ENCODE peak calls at places on chromosomes 1 and 21, in eight cellular contexts. One of them, this sample, is unnamed. For H3K9me3, the result is how much of the 10 kb centered on the place peaks cover.

GRCh38 chr1:71049951-71050598 is 2.5 kb upstream of the PTGER3 start:
- DNase-seq in OCI-LY7: peak
- DNase-seq in body of pancreas: peak
- DNase-seq in transverse colon: no peak
- DNase-seq in keratinocyte: peak
- DNase-seq in AG04450: peak
- DNase-seq in ascending aorta: no peak
- DNase-seq in neural progenitor cell: peak
- DNase-seq in this sample: peak

GRCh38 chr1:39076799-39077148 is 50.6 kb downstream of the NDUFS5 start:
- DNase-seq in OCI-LY7: no peak
- DNase-seq in body of pancreas: no peak
- DNase-seq in transverse colon: no peak
- DNase-seq in keratinocyte: no peak
- DNase-seq in AG04450: no peak
- DNase-seq in ascending aorta: no peak
- DNase-seq in neural progenitor cell: no peak
- DNase-seq in this sample: no peak

GRCh38 chr1:113941245-113941559 is 12.1 kb downstream of the HIPK1 start:
- DNase-seq in OCI-LY7: peak
- DNase-seq in body of pancreas: no peak
- DNase-seq in transverse colon: no peak
- DNase-seq in keratinocyte: no peak
- DNase-seq in AG04450: no peak
- DNase-seq in ascending aorta: no peak
- DNase-seq in neural progenitor cell: no peak
- DNase-seq in this sample: no peak

GRCh38 chr1:228976316-228976715 is 241.0 kb downstream of the RHOU start:
- DNase-seq in OCI-LY7: no peak
- DNase-seq in body of pancreas: no peak
- DNase-seq in transverse colon: no peak
- DNase-seq in keratinocyte: no peak
- DNase-seq in AG04450: no peak
- DNase-seq in ascending aorta: no peak
- DNase-seq in neural progenitor cell: no peak
- DNase-seq in this sample: no peak

GRCh38 chr1:33758698-33759097 is 105.2 kb upstream of the HMGB4 start:
- DNase-seq in OCI-LY7: no peak
- DNase-seq in body of pancreas: peak
- DNase-seq in transverse colon: no peak
- DNase-seq in keratinocyte: no peak
- DNase-seq in AG04450: peak
- DNase-seq in ascending aorta: peak
- DNase-seq in neural progenitor cell: no peak
- DNase-seq in this sample: peak

GRCh38 chr21:35154788-35155187 is 105.7 kb upstream of the RUNX1 start:
- DNase-seq in OCI-LY7: no peak
- DNase-seq in body of pancreas: no peak
- DNase-seq in transverse colon: no peak
- DNase-seq in keratinocyte: no peak
- DNase-seq in AG04450: no peak
- DNase-seq in ascending aorta: no peak
- DNase-seq in neural progenitor cell: no peak
- DNase-seq in this sample: no peak

GRCh38 chr1:32757213-32757895 is 54.8 kb upstream of the SYNC start:
- DNase-seq in OCI-LY7: no peak
- DNase-seq in body of pancreas: no peak
- DNase-seq in transverse colon: peak
- DNase-seq in keratinocyte: no peak
- DNase-seq in AG04450: no peak
- DNase-seq in ascending aorta: no peak
- DNase-seq in neural progenitor cell: no peak
- DNase-seq in this sample: no peak

GRCh38 chr21:36260030-36260787 is 59.8 kb upstream of the MORC3 start:
- DNase-seq in OCI-LY7: peak
- DNase-seq in body of pancreas: peak
- DNase-seq in transverse colon: peak
- DNase-seq in keratinocyte: no peak
- DNase-seq in AG04450: peak
- DNase-seq in ascending aorta: peak
- DNase-seq in neural progenitor cell: peak
- DNase-seq in this sample: no peak

GRCh38 chr21:26332873-26333272 is 162.3 kb upstream of the APP start:
- DNase-seq in OCI-LY7: no peak
- DNase-seq in body of pancreas: no peak
- DNase-seq in transverse colon: no peak
- DNase-seq in keratinocyte: peak
- DNase-seq in AG04450: no peak
- DNase-seq in ascending aorta: no peak
- DNase-seq in neural progenitor cell: no peak
- DNase-seq in this sample: no peak

GRCh38 chr1:204188959-204189639 is 7.2 kb downstream of the KISS1 start:
- DNase-seq in OCI-LY7: no peak
- DNase-seq in body of pancreas: no peak
- DNase-seq in transverse colon: no peak
- DNase-seq in keratinocyte: no peak
- DNase-seq in AG04450: no peak
- DNase-seq in ascending aorta: no peak
- DNase-seq in neural progenitor cell: no peak
- DNase-seq in this sample: no peak

GRCh38 chr1:85387781-85388180 is 77.2 kb downstream of the DDAH1 start:
- DNase-seq in OCI-LY7: no peak
- DNase-seq in body of pancreas: no peak
- DNase-seq in transverse colon: no peak
- DNase-seq in keratinocyte: no peak
- DNase-seq in AG04450: no peak
- DNase-seq in ascending aorta: no peak
- DNase-seq in neural progenitor cell: no peak
- DNase-seq in this sample: no peak

GRCh38 chr21:21345296-21345695 is 347.1 kb downstream of the NCAM2 start:
- DNase-seq in OCI-LY7: no peak
- DNase-seq in body of pancreas: no peak
- DNase-seq in transverse colon: no peak
- DNase-seq in keratinocyte: no peak
- DNase-seq in AG04450: no peak
- DNase-seq in ascending aorta: no peak
- DNase-seq in neural progenitor cell: no peak
- DNase-seq in this sample: no peak

GRCh38 chr1:28737245-28738137 is 751 bp downstream of the YTHDF2 start:
- DNase-seq in OCI-LY7: peak
- DNase-seq in body of pancreas: peak
- DNase-seq in transverse colon: peak
- DNase-seq in keratinocyte: no peak
- DNase-seq in AG04450: no peak
- DNase-seq in ascending aorta: no peak
- DNase-seq in neural progenitor cell: peak
- DNase-seq in this sample: no peak

GRCh38 chr1:22717038-22717758 is 6.6 kb downstream of the EPHB2 start:
- DNase-seq in OCI-LY7: no peak
- DNase-seq in body of pancreas: peak
- DNase-seq in transverse colon: peak
- DNase-seq in keratinocyte: no peak
- DNase-seq in AG04450: no peak
- DNase-seq in ascending aorta: no peak
- DNase-seq in neural progenitor cell: peak
- DNase-seq in this sample: no peak

GRCh38 chr21:35882791-35883240 is 177.5 kb downstream of the SETD4 start:
- DNase-seq in OCI-LY7: no peak
- DNase-seq in body of pancreas: peak
- DNase-seq in transverse colon: no peak
- DNase-seq in keratinocyte: no peak
- DNase-seq in AG04450: no peak
- DNase-seq in ascending aorta: no peak
- DNase-seq in neural progenitor cell: no peak
- DNase-seq in this sample: peak

GRCh38 chr21:36150192-36150711 is 6.4 kb upstream of the DOP1B start:
- DNase-seq in OCI-LY7: peak
- DNase-seq in body of pancreas: peak
- DNase-seq in transverse colon: no peak
- DNase-seq in keratinocyte: no peak
- DNase-seq in AG04450: no peak
- DNase-seq in ascending aorta: no peak
- DNase-seq in neural progenitor cell: no peak
- DNase-seq in this sample: no peak

GRCh38 chr1:196557797-196558196 is 50.4 kb downstream of the KCNT2 start:
- DNase-seq in OCI-LY7: no peak
- DNase-seq in body of pancreas: no peak
- DNase-seq in transverse colon: no peak
- DNase-seq in keratinocyte: no peak
- DNase-seq in AG04450: no peak
- DNase-seq in ascending aorta: no peak
- DNase-seq in neural progenitor cell: no peak
- DNase-seq in this sample: no peak

GRCh38 chr1:31739281-31739853 is 24.8 kb downstream of the ADGRB2 start:
- DNase-seq in OCI-LY7: peak
- DNase-seq in body of pancreas: no peak
- DNase-seq in transverse colon: peak
- DNase-seq in keratinocyte: peak
- DNase-seq in AG04450: no peak
- DNase-seq in ascending aorta: no peak
- DNase-seq in neural progenitor cell: peak
- DNase-seq in this sample: no peak

GRCh38 chr1:229456016-229456415 is 22.1 kb upstream of the ACTA1 start:
- DNase-seq in OCI-LY7: no peak
- DNase-seq in body of pancreas: no peak
- DNase-seq in transverse colon: no peak
- DNase-seq in keratinocyte: no peak
- DNase-seq in AG04450: no peak
- DNase-seq in ascending aorta: no peak
- DNase-seq in neural progenitor cell: no peak
- DNase-seq in this sample: no peak

GRCh38 chr1:101216623-101217022 is 20.2 kb upstream of the S1PR1 start:
- DNase-seq in OCI-LY7: no peak
- DNase-seq in body of pancreas: no peak
- DNase-seq in transverse colon: no peak
- DNase-seq in keratinocyte: no peak
- DNase-seq in AG04450: no peak
- DNase-seq in ascending aorta: no peak
- DNase-seq in neural progenitor cell: no peak
- DNase-seq in this sample: no peak

GRCh38 chr1:19055001-19055400 is 98.5 kb upstream of the IFFO2 start:
- DNase-seq in OCI-LY7: no peak
- DNase-seq in body of pancreas: no peak
- DNase-seq in transverse colon: no peak
- DNase-seq in keratinocyte: no peak
- DNase-seq in AG04450: no peak
- DNase-seq in ascending aorta: no peak
- DNase-seq in neural progenitor cell: no peak
- DNase-seq in this sample: no peak

GRCh38 chr1:210123924-210124589 is 108.5 kb upstream of the SERTAD4 start:
- DNase-seq in OCI-LY7: no peak
- DNase-seq in body of pancreas: no peak
- DNase-seq in transverse colon: no peak
- DNase-seq in keratinocyte: no peak
- DNase-seq in AG04450: peak
- DNase-seq in ascending aorta: no peak
- DNase-seq in neural progenitor cell: no peak
- DNase-seq in this sample: no peak

GRCh38 chr1:96649301-96649700 is 72.3 kb upstream of the PTBP2 start:
- DNase-seq in OCI-LY7: no peak
- DNase-seq in body of pancreas: no peak
- DNase-seq in transverse colon: no peak
- DNase-seq in keratinocyte: no peak
- DNase-seq in AG04450: no peak
- DNase-seq in ascending aorta: no peak
- DNase-seq in neural progenitor cell: no peak
- DNase-seq in this sample: no peak

GRCh38 chr1:96651517-96651916 is 70.1 kb upstream of the PTBP2 start:
- DNase-seq in OCI-LY7: no peak
- DNase-seq in body of pancreas: no peak
- DNase-seq in transverse colon: no peak
- DNase-seq in keratinocyte: no peak
- DNase-seq in AG04450: no peak
- DNase-seq in ascending aorta: no peak
- DNase-seq in neural progenitor cell: peak
- DNase-seq in this sample: no peak
- H3K9me3 ChIP-seq in OCI-LY7: under half
- H3K9me3 ChIP-seq in body of pancreas: under half
- H3K9me3 ChIP-seq in transverse colon: under half
- H3K9me3 ChIP-seq in keratinocyte: under half
- H3K9me3 ChIP-seq in AG04450: under half
- H3K9me3 ChIP-seq in ascending aorta: under half
- H3K9me3 ChIP-seq in neural progenitor cell: under half
- H3K9me3 ChIP-seq in this sample: under half

DNA sequence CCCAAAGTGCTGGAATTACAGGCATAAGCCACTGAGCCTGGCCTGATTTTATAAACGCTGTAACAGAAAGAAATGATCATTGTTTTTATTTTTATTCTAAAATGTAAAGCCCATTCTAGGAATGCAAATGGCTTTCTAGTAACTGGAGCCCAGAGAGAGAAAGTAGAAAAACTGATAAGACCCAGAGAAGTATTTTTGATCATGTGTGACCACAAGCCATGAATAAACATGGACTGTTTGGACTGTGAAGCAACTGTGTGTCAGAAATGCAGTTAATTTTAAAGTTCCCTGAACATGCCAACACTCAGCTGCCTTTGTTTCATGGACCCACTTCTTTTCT is 39.7 kb downstream of the EIF2B3 start:
- DNase-seq in OCI-LY7: no peak
- DNase-seq in body of pancreas: no peak
- DNase-seq in transverse colon: no peak
- DNase-seq in keratinocyte: no peak
- DNase-seq in AG04450: no peak
- DNase-seq in ascending aorta: no peak
- DNase-seq in neural progenitor cell: no peak
- DNase-seq in this sample: no peak
- H3K27ac ChIP-seq in OCI-LY7: no peak
- H3K27ac ChIP-seq in body of pancreas: no peak
- H3K27ac ChIP-seq in transverse colon: peak
- H3K27ac ChIP-seq in keratinocyte: no peak
- H3K27ac ChIP-seq in AG04450: peak
- H3K27ac ChIP-seq in ascending aorta: peak
- H3K27ac ChIP-seq in neural progenitor cell: no peak
- H3K27ac ChIP-seq in this sample: peak

GRCh38 chr1:107889524-107889923 is 75.5 kb downstream of the VAV3 start:
- DNase-seq in OCI-LY7: no peak
- DNase-seq in body of pancreas: no peak
- DNase-seq in transverse colon: no peak
- DNase-seq in keratinocyte: no peak
- DNase-seq in AG04450: no peak
- DNase-seq in ascending aorta: no peak
- DNase-seq in neural progenitor cell: no peak
- DNase-seq in this sample: no peak
- H3K9me3 ChIP-seq in OCI-LY7: under half
- H3K9me3 ChIP-seq in body of pancreas: under half
- H3K9me3 ChIP-seq in transverse colon: under half
- H3K9me3 ChIP-seq in keratinocyte: under half
- H3K9me3 ChIP-seq in AG04450: under half
- H3K9me3 ChIP-seq in ascending aorta: under half
- H3K9me3 ChIP-seq in neural progenitor cell: under half
- H3K9me3 ChIP-seq in this sample: under half

DNA sequence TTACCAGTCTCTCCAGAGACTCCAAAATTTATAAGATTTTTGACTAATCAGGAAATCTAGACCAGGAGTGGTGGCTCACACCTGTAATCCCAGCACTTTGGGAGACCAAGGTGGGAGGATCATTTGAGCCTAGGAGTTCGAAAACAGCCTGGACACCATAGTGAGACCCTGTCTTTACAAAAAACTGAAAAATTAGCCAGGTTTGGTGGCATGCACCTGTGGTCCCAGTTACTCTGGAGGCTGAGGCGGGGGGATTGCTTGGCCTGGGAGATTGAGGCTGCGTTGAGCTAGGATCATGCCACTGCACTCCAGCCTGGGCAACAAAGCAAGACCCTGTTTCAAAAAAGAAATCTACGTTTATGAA is 10.0 kb downstream of the ATP8B2 start:
- DNase-seq in OCI-LY7: no peak
- DNase-seq in body of pancreas: no peak
- DNase-seq in transverse colon: no peak
- DNase-seq in keratinocyte: no peak
- DNase-seq in AG04450: no peak
- DNase-seq in ascending aorta: no peak
- DNase-seq in neural progenitor cell: no peak
- DNase-seq in this sample: no peak
- H3K27ac ChIP-seq in OCI-LY7: no peak
- H3K27ac ChIP-seq in body of pancreas: no peak
- H3K27ac ChIP-seq in transverse colon: peak
- H3K27ac ChIP-seq in keratinocyte: no peak
- H3K27ac ChIP-seq in AG04450: no peak
- H3K27ac ChIP-seq in ascending aorta: no peak
- H3K27ac ChIP-seq in neural progenitor cell: no peak
- H3K27ac ChIP-seq in this sample: peak